ENCODE peak calls at places on chromosome 2, in eight cellular contexts. W is CD14-positive monocyte; Q is effector memory CD8-positive, alpha-beta T cell; H is left ventricle myocardium inferior; D is memory B cell; L is naive thymus-derived CD8-positive, alpha-beta T cell; Z is endodermal cell; F is neuronal stem cell. V is an unnamed sample.

GRCh38 chr2:239871481-239872435 is 153.4 kb downstream of the NDUFA10 start:
- DNase-seq in W (no peak), Q (no peak), H (no peak), D (no peak), L (no peak), Z (peak; percentile 31), F (no peak), V (no peak)

GRCh38 chr2:135030826-135031225 is 16.4 kb downstream of the MAP3K19 start:
- DNase-seq in W (no peak), Q (no peak), H (no peak), D (no peak), L (no peak), Z (peak; percentile 55), F (peak; percentile 32), V (peak; percentile 66)

GRCh38 chr2:215784371-215784783 is 229.0 kb downstream of the MREG start:
- DNase-seq in W (no peak), Q (no peak), H (no peak), D (no peak), L (no peak), Z (no peak), F (no peak), V (no peak)

GRCh38 chr2:4066217-4066616 is 362.8 kb downstream of the DCDC2C start:
- DNase-seq in W (no peak), Q (no peak), H (no peak), D (no peak), L (no peak), Z (no peak), F (no peak), V (no peak)

GRCh38 chr2:188659656-188660406 is 314.3 kb upstream of the COL3A1 start:
- DNase-seq in W (no peak), Q (no peak), H (no peak), D (no peak), L (no peak), Z (no peak), F (no peak), V (no peak)

GRCh38 chr2:120503206-120503792 is 157.4 kb downstream of the INHBB start:
- DNase-seq in W (no peak), Q (no peak), H (no peak), D (no peak), L (no peak), Z (no peak), F (no peak), V (no peak)

GRCh38 chr2:168671932-168672331 is 130.5 kb upstream of the NOSTRIN start:
- DNase-seq in W (no peak), Q (no peak), H (no peak), D (no peak), L (no peak), Z (no peak), F (no peak), V (no peak)

GRCh38 chr2:176447616-176448015 is 178.4 kb downstream of the MTX2 start:
- DNase-seq in W (no peak), Q (no peak), H (no peak), D (no peak), L (no peak), Z (no peak), F (no peak), V (no peak)

GRCh38 chr2:66237470-66238354 is 197.2 kb upstream of the MEIS1 start:
- DNase-seq in W (no peak), Q (no peak), H (no peak), D (no peak), L (no peak), Z (no peak), F (no peak), V (no peak)

GRCh38 chr2:26745609-26746327 is 18.3 kb upstream of the SLC35F6 start:
- DNase-seq in W (peak; percentile 58), Q (peak; percentile 73), H (peak; percentile 84), D (peak; percentile 63), L (peak; percentile 76), Z (peak; percentile 96), F (peak; percentile 82), V (peak; percentile 87)

GRCh38 chr2:31440764-31441163 is 26.2 kb upstream of the XDH start:
- DNase-seq in W (no peak), Q (no peak), H (no peak), D (no peak), L (no peak), Z (no peak), F (no peak), V (no peak)

V was measured in neural progenitor cell.